ENCODE peak calls at places on chromosomes 11 and 22, in six cellular contexts. U is fibroblast of villous mesenchyme, N is A549, R is K562, Z is ovary, H is lower leg skin. L is an unnamed sample.

GRCh38 chr11:2210366-2211112 is 38.9 kb upstream of the TH start:
- DNase-seq in U (no peak), N (no peak), R (no peak), Z (no peak), H (peak), L (no peak)

GRCh38 chr22:18096823-18097222 is 13.8 kb upstream of the TUBA8 start:
- DNase-seq in U (no peak), N (no peak), R (no peak), Z (no peak), H (no peak), L (no peak)

GRCh38 chr11:110430267-110431211 is 791 bp downstream of the FDX1 start:
- DNase-seq in U (peak), N (no peak), R (no peak), Z (no peak), H (peak), L (no peak)

GRCh38 chr11:3835100-3835485 is 5.7 kb downstream of the RHOG start:
- DNase-seq in U (no peak), N (no peak), R (peak), Z (no peak), H (no peak), L (no peak)

GRCh38 chr22:42617155-42617983 is 2.7 kb upstream of the POLDIP3 start:
- DNase-seq in U (no peak), N (no peak), R (no peak), Z (no peak), H (no peak), L (no peak)

GRCh38 chr22:20138417-20138738 is 6.8 kb downstream of the ZDHHC8 start:
- DNase-seq in U (no peak), N (no peak), R (no peak), Z (no peak), H (no peak), L (no peak)

GRCh38 chr11:76699461-76700091 is 29.0 kb upstream of the LRRC32 start:
- DNase-seq in U (no peak), N (no peak), R (peak), Z (no peak), H (no peak), L (no peak)

GRCh38 chr11:47132490-47132889 is 44.2 kb downstream of the ARFGAP2 start:
- DNase-seq in U (no peak), N (no peak), R (no peak), Z (no peak), H (no peak), L (no peak)

GRCh38 chr22:17443413-17444203 is 74.3 kb downstream of the CECR2 start:
- DNase-seq in U (no peak), N (no peak), R (peak), Z (no peak), H (no peak), L (no peak)

GRCh38 chr22:47197735-47198500 is 435.5 kb downstream of the TBC1D22A start:
- DNase-seq in U (no peak), N (no peak), R (no peak), Z (no peak), H (peak), L (no peak)

GRCh38 chr11:64251986-64252837 is 882 bp downstream of the PLCB3 start:
- DNase-seq in U (no peak), N (no peak), R (peak), Z (peak), H (peak), L (no peak)

GRCh38 chr11:62400760-62401159 is 18.1 kb upstream of the SCGB1A1 start:
- DNase-seq in U (peak), N (no peak), R (peak), Z (peak), H (peak), L (peak)

GRCh38 chr11:17067417-17067816 is 10.1 kb downstream of the RPS13 start:
- DNase-seq in U (no peak), N (no peak), R (no peak), Z (no peak), H (no peak), L (no peak)

GRCh38 chr11:93844568-93844967 is 5.8 kb downstream of the VSTM5 start:
- DNase-seq in U (no peak), N (no peak), R (no peak), Z (no peak), H (no peak), L (no peak)

GRCh38 chr11:67277231-67277961 is 11.1 kb downstream of the GRK2 start:
- DNase-seq in U (peak), N (no peak), R (peak), Z (peak), H (peak), L (no peak)

GRCh38 chr11:75667831-75668507 is 869 bp downstream of the MAP6 start:
- DNase-seq in U (no peak), N (peak), R (no peak), Z (peak), H (no peak), L (no peak)

GRCh38 chr22:41286639-41287091 is 678 bp upstream of the RANGAP1 start:
- DNase-seq in U (no peak), N (peak), R (peak), Z (no peak), H (no peak), L (no peak)

GRCh38 chr11:71542856-71543743 is 5.1 kb upstream of the KRTAP5-9 start:
- DNase-seq in U (no peak), N (no peak), R (no peak), Z (no peak), H (no peak), L (no peak)

GRCh38 chr11:124113890-124114289 is 1.4 kb upstream of the VWA5A start:
- DNase-seq in U (peak), N (no peak), R (no peak), Z (no peak), H (no peak), L (peak)

GRCh38 chr11:100791103-100791502 is 104.0 kb downstream of the ARHGAP42 start:
- DNase-seq in U (no peak), N (no peak), R (no peak), Z (no peak), H (no peak), L (no peak)

GRCh38 chr11:67668191-67668551 is 6.3 kb downstream of the ALDH3B2 start:
- DNase-seq in U (no peak), N (no peak), R (no peak), Z (no peak), H (peak), L (no peak)

GRCh38 chr11:72544589-72544988 is 110.3 kb upstream of the CLPB start:
- DNase-seq in U (no peak), N (no peak), R (no peak), Z (no peak), H (no peak), L (no peak)

GRCh38 chr11:30155428-30155827 is 75.4 kb upstream of the FSHB start:
- DNase-seq in U (no peak), N (no peak), R (no peak), Z (no peak), H (no peak), L (peak)

GRCh38 chr22:28402066-28402465 is 277.6 kb downstream of the TTC28 start:
- DNase-seq in U (no peak), N (no peak), R (no peak), Z (no peak), H (no peak), L (no peak)

GRCh38 chr22:30312053-30312452 is 14.7 kb downstream of the TBC1D10A start:
- DNase-seq in U (peak), N (no peak), R (no peak), Z (no peak), H (no peak), L (no peak)

GRCh38 chr22:30308518-30309230 is 18.1 kb downstream of the TBC1D10A start:
- DNase-seq in U (peak), N (no peak), R (peak), Z (no peak), H (no peak), L (no peak)

GRCh38 chr22:30310881-30311771 is 15.6 kb downstream of the TBC1D10A start:
- DNase-seq in U (peak), N (no peak), R (no peak), Z (peak), H (peak), L (no peak)

GRCh38 chr22:30308096-30308495 is 18.6 kb downstream of the TBC1D10A start:
- DNase-seq in U (no peak), N (no peak), R (no peak), Z (no peak), H (no peak), L (no peak)

GRCh38 chr22:30309981-30310672 is 16.6 kb downstream of the TBC1D10A start:
- DNase-seq in U (peak), N (no peak), R (no peak), Z (no peak), H (no peak), L (no peak)
- H3K4me3 ChIP-seq in U (no peak), N (no peak), R (no peak), Z (no peak), H (no peak), L (no peak)

DNA sequence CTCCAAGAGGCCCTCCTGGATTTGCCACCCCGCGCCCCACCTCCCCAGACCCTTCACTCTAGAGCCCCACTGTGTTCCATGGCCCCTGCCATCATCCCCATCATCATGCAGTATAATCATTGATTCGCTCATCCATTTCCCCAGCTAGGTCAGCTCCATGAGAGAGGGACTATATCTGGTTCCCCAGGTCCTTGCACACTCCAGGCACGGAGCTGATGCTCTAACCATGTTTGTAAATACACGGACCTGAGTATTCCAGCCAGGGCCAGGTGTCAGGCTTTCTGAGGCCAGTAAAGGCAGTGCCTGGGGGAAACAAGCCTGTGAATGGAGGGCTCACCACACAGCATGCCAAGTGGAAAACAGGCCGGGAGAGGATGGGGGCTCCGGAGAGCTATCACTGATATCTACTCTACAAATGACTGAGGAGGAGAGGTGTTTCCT is 27.1 kb upstream of the OAF start:
- DNase-seq in U (no peak), N (no peak), R (no peak), Z (no peak), H (peak), L (no peak)
- H3K4me3 ChIP-seq in U (no peak), N (no peak), R (no peak), Z (no peak), H (no peak), L (no peak)

GRCh38 chr11:35141034-35141433 is 2.1 kb downstream of the CD44 start:
- DNase-seq in U (no peak), N (no peak), R (no peak), Z (no peak), H (no peak), L (no peak)

GRCh38 chr11:35139883-35140282 is 912 bp downstream of the CD44 start:
- DNase-seq in U (no peak), N (no peak), R (no peak), Z (no peak), H (no peak), L (no peak)

GRCh38 chr11:35142481-35143207 is 3.7 kb downstream of the CD44 start:
- DNase-seq in U (no peak), N (no peak), R (peak), Z (no peak), H (no peak), L (no peak)

GRCh38 chr11:35143509-35144102 is 4.6 kb downstream of the CD44 start:
- DNase-seq in U (no peak), N (no peak), R (no peak), Z (no peak), H (no peak), L (no peak)

GRCh38 chr11:35141538-35141937 is 2.6 kb downstream of the CD44 start:
- DNase-seq in U (no peak), N (no peak), R (no peak), Z (no peak), H (peak), L (no peak)
- H3K4me3 ChIP-seq in U (peak), N (peak), R (no peak), Z (peak), H (peak), L (peak)

DNA sequence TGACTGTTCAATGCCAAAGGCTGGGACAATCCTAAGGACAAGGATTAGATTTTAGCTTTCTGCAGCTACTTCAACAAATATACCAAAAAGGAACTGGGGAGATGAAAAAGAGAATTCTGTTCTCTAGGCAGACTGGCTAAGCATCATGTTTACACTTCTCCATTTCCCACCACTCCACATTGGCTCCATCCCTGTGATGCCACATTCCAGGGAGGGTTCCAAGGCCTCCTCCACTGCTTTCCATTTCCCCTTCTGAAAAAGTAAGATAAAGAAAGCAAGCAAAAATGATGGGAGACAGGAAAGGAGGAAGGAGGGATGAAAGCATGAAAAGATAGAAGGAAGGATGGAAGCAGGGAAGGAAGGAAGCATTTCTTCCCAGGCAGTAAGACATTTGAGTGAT is 315.8 kb downstream of the BLID start:
- DNase-seq in U (no peak), N (no peak), R (no peak), Z (no peak), H (no peak), L (no peak)
- H3K4me3 ChIP-seq in U (no peak), N (no peak), R (no peak), Z (no peak), H (no peak), L (no peak)

DNA sequence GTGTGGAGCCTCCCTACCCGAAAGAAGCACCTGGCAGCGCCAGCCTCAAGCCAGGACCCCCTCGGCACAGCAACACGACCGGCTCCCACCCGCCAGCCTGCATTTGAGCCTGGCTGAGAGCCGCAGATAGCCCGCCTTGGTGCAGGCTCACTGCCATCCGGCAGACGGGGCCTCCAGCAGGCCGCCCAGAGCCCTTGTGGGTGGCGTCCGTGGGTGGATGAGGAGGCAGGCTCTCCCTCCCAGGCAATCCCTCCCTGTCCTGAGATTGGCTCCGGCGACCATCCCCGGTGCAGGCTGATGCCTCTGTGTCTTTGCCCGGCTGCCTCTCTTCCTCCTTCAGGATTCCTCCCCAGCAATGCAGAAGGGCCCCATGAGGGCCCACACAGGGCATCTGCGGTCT is 1527.9 kb downstream of the BRD1 start:
- DNase-seq in U (no peak), N (no peak), R (no peak), Z (no peak), H (no peak), L (no peak)
- H3K4me3 ChIP-seq in U (no peak), N (no peak), R (no peak), Z (no peak), H (no peak), L (no peak)

GRCh38 chr11:113982306-113982705 is 7.4 kb downstream of the HTR3A start:
- DNase-seq in U (no peak), N (no peak), R (no peak), Z (no peak), H (no peak), L (no peak)
- H3K4me3 ChIP-seq in U (no peak), N (no peak), R (no peak), Z (no peak), H (no peak), L (no peak)

GRCh38 chr11:125376117-125376516 is 119.9 kb downstream of the FEZ1 start:
- DNase-seq in U (no peak), N (no peak), R (peak), Z (peak), H (no peak), L (peak)
- H3K4me3 ChIP-seq in U (no peak), N (no peak), R (no peak), Z (no peak), H (no peak), L (no peak)